ENCODE peak calls at places on chromosomes 13 and 19, in seven cellular contexts. One of them, this sample, is unnamed.

GRCh38 chr13:48737689-48738088 is 84.0 kb downstream of the CYSLTR2 start:
- DNase-seq in WTC11: no peak
- DNase-seq in neural crest cell: no peak
- DNase-seq in mesothelial cell of epicardium: no peak
- DNase-seq in RCC 7860: no peak
- DNase-seq in SK-MEL-5: no peak
- DNase-seq in glutamatergic neuron: no peak
- DNase-seq in this sample: no peak

GRCh38 chr13:34303346-34303745 is 485.4 kb downstream of the RFC3 start:
- DNase-seq in WTC11: no peak
- DNase-seq in neural crest cell: no peak
- DNase-seq in mesothelial cell of epicardium: no peak
- DNase-seq in RCC 7860: no peak
- DNase-seq in SK-MEL-5: no peak
- DNase-seq in glutamatergic neuron: no peak
- DNase-seq in this sample: no peak

GRCh38 chr13:29924482-29924884 is 74.1 kb upstream of the UBL3 start:
- DNase-seq in WTC11: no peak
- DNase-seq in neural crest cell: no peak
- DNase-seq in mesothelial cell of epicardium: no peak
- DNase-seq in RCC 7860: peak
- DNase-seq in SK-MEL-5: no peak
- DNase-seq in glutamatergic neuron: no peak
- DNase-seq in this sample: no peak

GRCh38 chr19:49887653-49888477 is 8.8 kb downstream of the IL4I1 start:
- DNase-seq in WTC11: no peak
- DNase-seq in neural crest cell: no peak
- DNase-seq in mesothelial cell of epicardium: no peak
- DNase-seq in RCC 7860: no peak
- DNase-seq in SK-MEL-5: no peak
- DNase-seq in glutamatergic neuron: peak
- DNase-seq in this sample: no peak

GRCh38 chr13:98022210-98022609 is 68.7 kb downstream of the IPO5 start:
- DNase-seq in WTC11: no peak
- DNase-seq in neural crest cell: no peak
- DNase-seq in mesothelial cell of epicardium: no peak
- DNase-seq in RCC 7860: no peak
- DNase-seq in SK-MEL-5: peak
- DNase-seq in glutamatergic neuron: no peak
- DNase-seq in this sample: peak

GRCh38 chr19:42206871-42207755 is 10.4 kb downstream of the DEDD2 start:
- DNase-seq in WTC11: no peak
- DNase-seq in neural crest cell: no peak
- DNase-seq in mesothelial cell of epicardium: no peak
- DNase-seq in RCC 7860: peak
- DNase-seq in SK-MEL-5: no peak
- DNase-seq in glutamatergic neuron: no peak
- DNase-seq in this sample: no peak

GRCh38 chr19:49133621-49134454 is 14.5 kb downstream of the PPFIA3 start:
- DNase-seq in WTC11: peak
- DNase-seq in neural crest cell: no peak
- DNase-seq in mesothelial cell of epicardium: no peak
- DNase-seq in RCC 7860: no peak
- DNase-seq in SK-MEL-5: no peak
- DNase-seq in glutamatergic neuron: peak
- DNase-seq in this sample: no peak

GRCh38 chr19:43765109-43765876 is 10.5 kb upstream of the SMG9 start:
- DNase-seq in WTC11: no peak
- DNase-seq in neural crest cell: no peak
- DNase-seq in mesothelial cell of epicardium: no peak
- DNase-seq in RCC 7860: peak
- DNase-seq in SK-MEL-5: peak
- DNase-seq in glutamatergic neuron: no peak
- DNase-seq in this sample: peak

GRCh38 chr19:48506138-48506733 is 5.4 kb downstream of the LMTK3 start:
- DNase-seq in WTC11: no peak
- DNase-seq in neural crest cell: no peak
- DNase-seq in mesothelial cell of epicardium: no peak
- DNase-seq in RCC 7860: peak
- DNase-seq in SK-MEL-5: peak
- DNase-seq in glutamatergic neuron: no peak
- DNase-seq in this sample: peak

GRCh38 chr13:59562924-59563323 is 600.8 kb downstream of the DIAPH3 start:
- DNase-seq in WTC11: no peak
- DNase-seq in neural crest cell: no peak
- DNase-seq in mesothelial cell of epicardium: no peak
- DNase-seq in RCC 7860: no peak
- DNase-seq in SK-MEL-5: no peak
- DNase-seq in glutamatergic neuron: no peak
- DNase-seq in this sample: no peak

GRCh38 chr13:49652691-49653305 is 24.5 kb downstream of the ARL11 start:
- DNase-seq in WTC11: peak
- DNase-seq in neural crest cell: peak
- DNase-seq in mesothelial cell of epicardium: no peak
- DNase-seq in RCC 7860: peak
- DNase-seq in SK-MEL-5: peak
- DNase-seq in glutamatergic neuron: peak
- DNase-seq in this sample: peak

GRCh38 chr19:10620786-10621185 is 4.6 kb upstream of the SLC44A2 start:
- DNase-seq in WTC11: no peak
- DNase-seq in neural crest cell: no peak
- DNase-seq in mesothelial cell of epicardium: no peak
- DNase-seq in RCC 7860: no peak
- DNase-seq in SK-MEL-5: no peak
- DNase-seq in glutamatergic neuron: no peak
- DNase-seq in this sample: no peak

GRCh38 chr13:28623782-28624706 is 34.9 kb upstream of the POMP start:
- DNase-seq in WTC11: no peak
- DNase-seq in neural crest cell: no peak
- DNase-seq in mesothelial cell of epicardium: no peak
- DNase-seq in RCC 7860: no peak
- DNase-seq in SK-MEL-5: peak
- DNase-seq in glutamatergic neuron: no peak
- DNase-seq in this sample: no peak

GRCh38 chr13:106234656-106235055 is 300.8 kb downstream of the EFNB2 start:
- DNase-seq in WTC11: no peak
- DNase-seq in neural crest cell: no peak
- DNase-seq in mesothelial cell of epicardium: no peak
- DNase-seq in RCC 7860: no peak
- DNase-seq in SK-MEL-5: no peak
- DNase-seq in glutamatergic neuron: no peak
- DNase-seq in this sample: no peak

GRCh38 chr19:10568444-10568825 is 344 bp downstream of the CDKN2D start:
- DNase-seq in WTC11: peak
- DNase-seq in neural crest cell: no peak
- DNase-seq in mesothelial cell of epicardium: no peak
- DNase-seq in RCC 7860: no peak
- DNase-seq in SK-MEL-5: no peak
- DNase-seq in glutamatergic neuron: no peak
- DNase-seq in this sample: no peak

GRCh38 chr13:98528663-98529064 is 48.2 kb downstream of the STK24 start:
- DNase-seq in WTC11: no peak
- DNase-seq in neural crest cell: no peak
- DNase-seq in mesothelial cell of epicardium: no peak
- DNase-seq in RCC 7860: no peak
- DNase-seq in SK-MEL-5: no peak
- DNase-seq in glutamatergic neuron: no peak
- DNase-seq in this sample: no peak

GRCh38 chr19:43797556-43797955 is 4.7 kb downstream of the LYPD5 start:
- DNase-seq in WTC11: no peak
- DNase-seq in neural crest cell: no peak
- DNase-seq in mesothelial cell of epicardium: no peak
- DNase-seq in RCC 7860: no peak
- DNase-seq in SK-MEL-5: no peak
- DNase-seq in glutamatergic neuron: no peak
- DNase-seq in this sample: no peak

GRCh38 chr13:99383946-99384345 is 76.7 kb upstream of the GPR183 start:
- DNase-seq in WTC11: no peak
- DNase-seq in neural crest cell: no peak
- DNase-seq in mesothelial cell of epicardium: no peak
- DNase-seq in RCC 7860: no peak
- DNase-seq in SK-MEL-5: no peak
- DNase-seq in glutamatergic neuron: no peak
- DNase-seq in this sample: no peak

GRCh38 chr19:4352701-4353121 is 9.3 kb downstream of the MPND start:
- DNase-seq in WTC11: peak
- DNase-seq in neural crest cell: peak
- DNase-seq in mesothelial cell of epicardium: peak
- DNase-seq in RCC 7860: no peak
- DNase-seq in SK-MEL-5: peak
- DNase-seq in glutamatergic neuron: peak
- DNase-seq in this sample: peak

GRCh38 chr13:71513414-71514063 is 353.5 kb downstream of the DACH1 start:
- DNase-seq in WTC11: no peak
- DNase-seq in neural crest cell: no peak
- DNase-seq in mesothelial cell of epicardium: no peak
- DNase-seq in RCC 7860: no peak
- DNase-seq in SK-MEL-5: no peak
- DNase-seq in glutamatergic neuron: peak
- DNase-seq in this sample: no peak

GRCh38 chr13:86445584-86446140 is 646.4 kb upstream of the SLITRK6 start:
- DNase-seq in WTC11: no peak
- DNase-seq in neural crest cell: no peak
- DNase-seq in mesothelial cell of epicardium: no peak
- DNase-seq in RCC 7860: no peak
- DNase-seq in SK-MEL-5: no peak
- DNase-seq in glutamatergic neuron: no peak
- DNase-seq in this sample: no peak

GRCh38 chr13:48828962-48829405 is 146.7 kb upstream of the FNDC3A start:
- DNase-seq in WTC11: no peak
- DNase-seq in neural crest cell: no peak
- DNase-seq in mesothelial cell of epicardium: no peak
- DNase-seq in RCC 7860: peak
- DNase-seq in SK-MEL-5: no peak
- DNase-seq in glutamatergic neuron: no peak
- DNase-seq in this sample: no peak

GRCh38 chr13:114315074-114315785 is 927 bp downstream of the CHAMP1 start:
- DNase-seq in WTC11: no peak
- DNase-seq in neural crest cell: no peak
- DNase-seq in mesothelial cell of epicardium: no peak
- DNase-seq in RCC 7860: no peak
- DNase-seq in SK-MEL-5: peak
- DNase-seq in glutamatergic neuron: no peak
- DNase-seq in this sample: no peak

This sample was measured in NCI-H460.